ENCODE peak calls at places on chromosomes 11 and 22, in six cellular contexts. B, W, I, P, X and Z are unnamed samples. For H3K4me1 and H3K9me3, the result is how much of the 10 kb centered on the place peaks cover.

GRCh38 chr11:77633856-77634425 is 3.7 kb downstream of the CLNS1A start:
- DNase-seq in X (no peak), P (no peak), B (no peak), I (no peak), W (no peak), Z (no peak)

GRCh38 chr22:49439373-49439772 is 388.3 kb downstream of the BRD1 start:
- DNase-seq in X (no peak), P (no peak), W (no peak), B (no peak), I (no peak), Z (no peak)

GRCh38 chr22:19173047-19174035 is 5.2 kb downstream of the SLC25A1 start:
- DNase-seq in W (peak), B (no peak), X (no peak), P (no peak), I (no peak), Z (no peak)

GRCh38 chr11:75547617-75548054 is 14.4 kb upstream of the SERPINH1 start:
- DNase-seq in P (no peak), I (peak), W (peak), B (peak), X (peak), Z (peak)

GRCh38 chr22:31926969-31927368 is 17.4 kb upstream of the YWHAH start:
- DNase-seq in W (no peak), B (no peak), X (no peak), P (no peak), I (no peak), Z (no peak)

GRCh38 chr11:47852053-47852452 is 3.9 kb upstream of the NUP160 start:
- DNase-seq in X (no peak), W (no peak), B (no peak), I (no peak), P (no peak), Z (no peak)

GRCh38 chr11:12160680-12161079 is 50.3 kb downstream of the MICAL2 start:
- DNase-seq in X (no peak), I (no peak), P (no peak), B (peak), W (no peak), Z (peak)

GRCh38 chr11:43577566-43578264 is 102.8 kb upstream of the HSD17B12 start:
- DNase-seq in B (no peak), W (no peak), P (no peak), I (no peak), X (no peak), Z (no peak)

GRCh38 chr11:90135016-90135415 is 553 bp downstream of the NAALAD2 start:
- DNase-seq in W (no peak), I (no peak), P (no peak), X (no peak), B (no peak), Z (no peak)

GRCh38 chr22:45503816-45504702 is 1.4 kb downstream of the FBLN1 start:
- DNase-seq in I (peak), P (no peak), X (no peak), W (no peak), B (peak), Z (peak)

GRCh38 chr11:57546869-57547518 is 9.6 kb downstream of the SMTNL1 start:
- DNase-seq in I (peak), W (no peak), P (no peak), B (no peak), X (no peak), Z (peak)

GRCh38 chr11:2135648-2136201 is 3.5 kb downstream of the IGF2 start:
- DNase-seq in X (no peak), I (peak), B (no peak), W (no peak), P (no peak), Z (no peak)

GRCh38 chr11:9130297-9130696 is 38.9 kb upstream of the SCUBE2 start:
- DNase-seq in B (no peak), P (no peak), X (no peak), I (no peak), W (no peak), Z (no peak)

GRCh38 chr11:110438017-110438416 is 8.3 kb downstream of the FDX1 start:
- DNase-seq in W (no peak), P (no peak), I (no peak), B (no peak), X (no peak), Z (no peak)

GRCh38 chr22:23835773-23836144 is 3.0 kb downstream of the DERL3 start:
- DNase-seq in B (peak), X (no peak), W (no peak), I (peak), P (no peak), Z (no peak)

GRCh38 chr11:20363500-20364411 is at the start of gene HTATIP2:
- DNase-seq in W (no peak), I (peak), P (peak), B (peak), X (peak), Z (no peak)

GRCh38 chr22:32803020-32803758 is 1.7 kb downstream of the TIMP3 start:
- DNase-seq in X (no peak), I (no peak), W (no peak), B (peak), P (no peak), Z (no peak)

GRCh38 chr22:20509344-20510047 is 2.1 kb downstream of the MED15 start:
- DNase-seq in B (peak), W (peak), P (peak), X (peak), I (peak), Z (peak)
- H3K4me3 ChIP-seq in B (peak), W (peak), P (peak), X (peak), I (peak), Z (peak)

GRCh38 chr11:61961570-61962212 is 5.7 kb downstream of the FTH1 start:
- DNase-seq in I (peak), B (peak), X (peak), W (no peak), P (no peak), Z (no peak)

GRCh38 chr11:61964941-61965282 is 2.5 kb downstream of the FTH1 start:
- DNase-seq in W (no peak), I (no peak), B (no peak), X (no peak), P (no peak), Z (no peak)

GRCh38 chr11:61962213-61963015 is 5.0 kb downstream of the FTH1 start:
- DNase-seq in X (no peak), B (peak), P (no peak), I (peak), W (no peak), Z (no peak)

GRCh38 chr11:61963282-61964057 is 4.0 kb downstream of the FTH1 start:
- DNase-seq in I (peak), X (no peak), B (peak), W (peak), P (peak), Z (no peak)

GRCh38 chr11:61963016-61963281 is 4.5 kb downstream of the FTH1 start:
- DNase-seq in W (no peak), X (no peak), B (peak), I (peak), P (no peak), Z (no peak)
- H3K4me1 ChIP-seq in W (under half), X (half or more), B (under half), I (under half), P (under half), Z (under half)

DNA sequence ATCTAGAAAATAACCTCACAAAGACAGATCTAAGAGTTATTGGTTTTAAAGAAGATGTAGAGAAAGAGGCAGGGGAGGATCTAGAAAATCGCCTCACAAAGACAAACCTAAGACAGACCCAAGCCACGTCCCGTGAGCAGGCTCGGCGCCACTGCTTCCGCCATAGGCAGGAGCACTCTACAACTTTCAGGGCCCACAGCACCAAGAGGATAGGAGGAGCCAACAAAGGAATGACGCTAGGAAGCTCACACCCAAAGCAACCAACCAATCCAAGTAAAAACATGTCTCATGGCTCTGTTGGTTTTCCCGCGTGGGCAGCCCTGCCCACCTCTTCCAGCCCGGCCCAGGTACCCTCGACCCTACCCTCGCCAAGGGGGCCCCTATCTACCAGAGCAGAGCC is 4167.4 kb upstream of the OR11H1 start:
- DNase-seq in W (no peak), B (no peak), I (no peak), X (no peak), P (no peak), Z (no peak)
- H3K9me3 ChIP-seq in W (under half), B (under half), I (under half), X (under half), P (under half), Z (under half)

GRCh38 chr11:68028802-68029475 is 1.5 kb upstream of the NDUFS8 start:
- DNase-seq in P (no peak), B (no peak), W (no peak), I (no peak), X (no peak), Z (no peak)
- H3K4me3 ChIP-seq in P (no peak), B (no peak), W (peak), I (no peak), X (no peak), Z (no peak)

GRCh38 chr22:40450651-40451050 is 80.3 kb downstream of the SGSM3 start:
- DNase-seq in W (no peak), X (no peak), P (no peak), B (peak), I (no peak), Z (no peak)

GRCh38 chr22:40453676-40454075 is 83.3 kb downstream of the SGSM3 start:
- DNase-seq in X (no peak), P (no peak), W (no peak), B (no peak), I (no peak), Z (no peak)

GRCh38 chr22:40452730-40453487 is 82.5 kb downstream of the SGSM3 start:
- DNase-seq in X (no peak), I (no peak), W (no peak), B (no peak), P (no peak), Z (no peak)

GRCh38 chr22:40449676-40450035 is 79.3 kb downstream of the SGSM3 start:
- DNase-seq in W (no peak), X (no peak), B (peak), P (no peak), I (no peak), Z (no peak)

DNA sequence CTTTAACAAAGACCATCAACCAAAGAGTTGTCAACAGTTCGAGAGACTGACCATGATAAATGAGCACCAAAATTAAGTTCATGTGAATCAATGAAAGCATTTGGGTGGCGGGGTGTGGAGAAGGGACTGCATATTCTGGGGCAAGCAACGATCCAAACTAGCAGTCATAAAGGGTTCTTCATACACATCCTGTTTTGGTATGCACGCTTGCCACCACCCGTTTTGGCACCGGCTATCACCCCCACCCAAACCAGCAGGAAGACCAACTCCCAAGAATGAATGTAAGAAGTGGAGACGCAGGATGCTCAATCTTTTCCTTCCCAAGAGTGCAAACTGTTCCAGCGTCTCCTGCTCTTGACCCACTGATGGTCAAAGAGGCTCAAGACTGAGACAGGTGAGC is 80.8 kb downstream of the SGSM3 start:
- DNase-seq in X (no peak), I (no peak), P (peak), W (no peak), B (peak), Z (no peak)
- H3K4me1 ChIP-seq in X (half or more), I (under half), P (half or more), W (under half), B (under half), Z (under half)

DNA sequence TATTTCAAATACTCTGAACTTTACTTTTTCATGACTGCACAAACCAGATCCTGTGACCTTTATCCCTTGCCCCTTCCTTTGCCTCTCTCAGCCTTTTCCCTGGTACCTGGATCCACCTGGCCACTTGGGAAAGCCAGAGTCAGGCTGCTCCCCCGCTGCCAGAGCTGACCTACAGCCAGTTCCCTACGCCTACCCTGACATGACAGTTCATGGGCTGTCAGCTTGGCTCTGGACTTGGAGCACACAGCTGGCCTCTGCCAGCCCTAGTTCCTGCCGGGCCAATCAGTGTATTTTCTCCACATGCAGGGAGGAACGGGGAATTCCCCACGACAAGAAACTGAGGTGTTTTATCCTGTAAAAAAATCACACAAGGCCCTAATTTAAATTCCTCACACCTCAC is 382.6 kb downstream of the INSC start:
- DNase-seq in X (no peak), P (no peak), I (no peak), B (no peak), W (no peak), Z (no peak)
- H3K9me3 ChIP-seq in X (under half), P (under half), I (under half), B (under half), W (under half), Z (under half)

DNA sequence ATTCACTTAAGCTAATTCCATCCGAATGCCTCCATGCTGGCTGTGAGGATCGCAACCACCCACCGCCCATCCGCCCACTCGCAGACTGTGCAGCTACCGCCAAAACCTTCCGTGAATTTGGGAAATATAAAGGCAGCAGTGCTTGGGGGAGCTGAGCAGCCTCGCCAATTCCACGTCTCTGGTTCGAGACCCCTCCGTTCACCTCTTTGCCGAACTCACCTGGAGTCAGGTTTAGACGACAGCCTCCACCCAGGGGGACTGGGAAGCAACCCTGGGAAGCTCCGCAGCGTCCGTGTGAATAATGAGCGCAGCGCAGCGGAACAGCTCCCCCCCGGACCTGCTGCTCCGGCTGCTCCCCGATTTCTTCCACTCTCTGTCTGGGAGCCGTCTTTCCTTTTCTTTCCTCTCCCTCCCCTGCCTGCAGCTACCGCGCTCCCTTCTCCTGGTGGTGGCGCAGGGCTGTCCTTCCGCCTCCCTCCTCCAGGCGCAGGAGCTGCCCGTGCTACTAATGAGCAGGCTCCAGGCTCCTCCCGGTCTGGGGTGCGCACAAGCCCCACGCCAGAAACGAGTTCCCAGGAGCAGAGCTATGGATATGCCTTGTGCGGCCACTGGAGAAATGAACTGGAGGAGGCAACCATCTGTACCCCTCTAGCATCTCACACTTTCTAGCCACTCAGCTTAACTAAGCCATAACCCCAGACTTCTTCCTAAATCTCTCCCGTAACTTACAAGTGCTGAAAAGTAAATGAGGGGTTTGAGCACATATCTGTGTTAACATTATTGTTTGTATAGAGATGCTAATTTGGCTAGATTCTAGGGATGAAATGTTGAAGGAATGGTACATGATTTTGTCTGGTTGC is 107.3 kb downstream of the XKR3 start:
- DNase-seq in I (no peak), X (no peak), P (no peak), B (no peak), W (no peak), Z (no peak)
- H3K4me3 ChIP-seq in I (no peak), X (no peak), P (no peak), B (no peak), W (no peak), Z (no peak)

GRCh38 chr11:94557992-94558391 is 9.2 kb upstream of the PIWIL4 start:
- DNase-seq in B (no peak), I (no peak), X (no peak), P (no peak), W (no peak), Z (no peak)

GRCh38 chr11:94558468-94558867 is 8.7 kb upstream of the PIWIL4 start:
- DNase-seq in P (no peak), W (no peak), I (no peak), X (no peak), B (no peak), Z (no peak)

GRCh38 chr11:94557391-94557790 is 9.8 kb upstream of the PIWIL4 start:
- DNase-seq in I (no peak), W (no peak), B (no peak), X (no peak), P (no peak), Z (no peak)

GRCh38 chr11:94563176-94563847 is 3.9 kb upstream of the PIWIL4 start:
- DNase-seq in B (no peak), X (no peak), I (no peak), W (no peak), P (no peak), Z (no peak)

GRCh38 chr11:94558932-94559331 is 8.2 kb upstream of the PIWIL4 start:
- DNase-seq in W (no peak), I (no peak), P (no peak), X (no peak), B (no peak), Z (no peak)
- H3K4me1 ChIP-seq in W (under half), I (under half), P (under half), X (half or more), B (under half), Z (under half)

GRCh38 chr11:41989800-41990380 is 530.4 kb upstream of the LRRC4C start:
- DNase-seq in X (no peak), I (no peak), P (no peak), B (no peak), W (no peak), Z (no peak)

GRCh38 chr11:41985799-41986198 is 526.3 kb upstream of the LRRC4C start:
- DNase-seq in X (no peak), B (no peak), P (no peak), I (no peak), W (no peak), Z (no peak)

GRCh38 chr11:41983458-41983857 is 524.0 kb upstream of the LRRC4C start:
- DNase-seq in P (no peak), X (no peak), I (no peak), W (no peak), B (no peak), Z (no peak)

GRCh38 chr11:41984023-41984422 is 524.6 kb upstream of the LRRC4C start:
- DNase-seq in I (no peak), X (no peak), P (no peak), B (no peak), W (no peak), Z (no peak)

DNA sequence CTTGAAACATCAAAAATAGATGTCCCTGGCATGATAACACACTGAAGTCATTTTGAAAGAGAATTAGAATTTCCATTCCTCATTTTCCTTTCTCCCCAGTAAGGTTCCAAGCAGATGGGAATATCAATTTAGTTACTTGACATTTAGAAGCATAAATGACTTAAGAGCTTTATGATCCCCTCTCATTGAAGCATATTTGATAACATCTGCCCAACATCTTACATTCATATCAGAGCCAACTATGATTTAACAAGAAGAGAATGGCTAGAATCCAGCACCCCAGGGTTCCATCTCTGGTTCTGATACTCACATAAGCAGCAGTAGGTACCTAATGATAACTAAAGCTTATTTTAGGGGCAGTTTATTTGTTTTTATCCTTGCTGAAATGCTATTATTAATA is 529.7 kb upstream of the LRRC4C start:
- DNase-seq in B (no peak), X (no peak), W (no peak), I (no peak), P (no peak), Z (no peak)
- H3K9me3 ChIP-seq in B (under half), X (under half), W (under half), I (under half), P (under half), Z (under half)